ENCODE peak calls at places on chromosome 4, in five cellular contexts. One of them, this sample, is unnamed.

GRCh38 chr4:189420488-189420887 is 520.2 kb upstream of the FRG1 start:
- DNase-seq in transverse colon: no peak
- DNase-seq in RKO: no peak
- DNase-seq in B cell: no peak
- DNase-seq in anterior cingulate cortex: no peak
- DNase-seq in this sample: no peak

GRCh38 chr4:3531306-3531886 is 826 bp downstream of the LRPAP1 start:
- DNase-seq in anterior cingulate cortex: no peak
- DNase-seq in transverse colon: no peak
- DNase-seq in B cell: peak
- DNase-seq in RKO: no peak
- DNase-seq in this sample: no peak

GRCh38 chr4:163331629-163332360 is 601 bp downstream of the NPY1R start:
- DNase-seq in transverse colon: peak
- DNase-seq in B cell: peak
- DNase-seq in RKO: no peak
- DNase-seq in anterior cingulate cortex: no peak
- DNase-seq in this sample: peak

GRCh38 chr4:6059375-6059805 is 41.2 kb upstream of the C4orf50 start:
- DNase-seq in anterior cingulate cortex: no peak
- DNase-seq in transverse colon: no peak
- DNase-seq in RKO: no peak
- DNase-seq in B cell: no peak
- DNase-seq in this sample: no peak

GRCh38 chr4:172942840-172943239 is 225.8 kb upstream of the GALNT7 start:
- DNase-seq in transverse colon: no peak
- DNase-seq in B cell: no peak
- DNase-seq in anterior cingulate cortex: no peak
- DNase-seq in RKO: no peak
- DNase-seq in this sample: no peak

GRCh38 chr4:161252520-161253141 is 911.2 kb downstream of the FSTL5 start:
- DNase-seq in transverse colon: no peak
- DNase-seq in RKO: peak
- DNase-seq in anterior cingulate cortex: no peak
- DNase-seq in B cell: no peak
- DNase-seq in this sample: peak

GRCh38 chr4:83438719-83439118 is 16.9 kb downstream of the HELQ start:
- DNase-seq in RKO: peak
- DNase-seq in B cell: no peak
- DNase-seq in transverse colon: no peak
- DNase-seq in anterior cingulate cortex: no peak
- DNase-seq in this sample: no peak

GRCh38 chr4:37381040-37381668 is 136.6 kb downstream of the NWD2 start:
- DNase-seq in B cell: no peak
- DNase-seq in transverse colon: no peak
- DNase-seq in anterior cingulate cortex: no peak
- DNase-seq in RKO: no peak
- DNase-seq in this sample: no peak

GRCh38 chr4:124530464-124531077 is 182.0 kb downstream of the ANKRD50 start:
- DNase-seq in transverse colon: no peak
- DNase-seq in B cell: no peak
- DNase-seq in RKO: peak
- DNase-seq in anterior cingulate cortex: no peak
- DNase-seq in this sample: no peak

GRCh38 chr4:3461515-3462291 is 1.4 kb upstream of the DOK7 start:
- DNase-seq in B cell: no peak
- DNase-seq in RKO: no peak
- DNase-seq in anterior cingulate cortex: no peak
- DNase-seq in transverse colon: peak
- DNase-seq in this sample: no peak

GRCh38 chr4:32037391-32037790 is 1317.2 kb downstream of the PCDH7 start:
- DNase-seq in B cell: no peak
- DNase-seq in transverse colon: no peak
- DNase-seq in anterior cingulate cortex: no peak
- DNase-seq in RKO: no peak
- DNase-seq in this sample: no peak

GRCh38 chr4:27414867-27415266 is 554.2 kb downstream of the STIM2 start:
- DNase-seq in RKO: no peak
- DNase-seq in transverse colon: no peak
- DNase-seq in B cell: no peak
- DNase-seq in anterior cingulate cortex: no peak
- DNase-seq in this sample: no peak

GRCh38 chr4:15232725-15233597 is 194.9 kb upstream of the C1QTNF7 start:
- DNase-seq in B cell: no peak
- DNase-seq in RKO: no peak
- DNase-seq in transverse colon: no peak
- DNase-seq in anterior cingulate cortex: peak
- DNase-seq in this sample: no peak

GRCh38 chr4:85637778-85638177 is 162.8 kb downstream of the ARHGAP24 start:
- DNase-seq in transverse colon: no peak
- DNase-seq in B cell: no peak
- DNase-seq in RKO: no peak
- DNase-seq in anterior cingulate cortex: no peak
- DNase-seq in this sample: no peak

GRCh38 chr4:165351359-165352130 is 24.1 kb downstream of the MSMO1 start:
- DNase-seq in B cell: no peak
- DNase-seq in transverse colon: no peak
- DNase-seq in RKO: no peak
- DNase-seq in anterior cingulate cortex: no peak
- DNase-seq in this sample: no peak